ENCODE peak calls at places on chromosomes 3 and 15, in six cellular contexts. M is AG10803; D is M059J; A is AG08396; L is HuH-7.5; R is stimulated activated naive CD8-positive, alpha-beta T cell treated with anti-CD3 and anti-CD28 coated beads, Interleukin-15, Interleukin-2, amounts not matched to agents 100 U/mL and 50 U/mL, for 24 hours. S is an unnamed sample.

GRCh38 chr3:146550743-146551510 is 6.5 kb upstream of the PLSCR1 start:
- DNase-seq in M (peak; percentile 80), D (peak; percentile 92), A (peak; percentile 69), L (no peak), R (no peak), S (no peak)

GRCh38 chr3:72836409-72836808 is 11.8 kb downstream of the SHQ1 start:
- DNase-seq in M (no peak), D (no peak), A (no peak), L (no peak), R (no peak), S (no peak)

GRCh38 chr3:49703443-49703927 is 14.1 kb downstream of the RNF123 start:
- DNase-seq in M (peak; percentile 63), D (peak; percentile 60), A (peak; percentile 91), L (peak; percentile 88), R (peak; percentile 66), S (peak; percentile 71)

GRCh38 chr3:10981961-10982360 is 10.6 kb upstream of the SLC6A1 start:
- DNase-seq in M (peak; percentile 49), D (peak; percentile 50), A (no peak), L (no peak), R (no peak), S (no peak)

GRCh38 chr15:88647362-88648105 is 8.7 kb downstream of the ISG20 start:
- DNase-seq in M (no peak), D (no peak), A (no peak), L (no peak), R (peak; percentile 11), S (no peak)

GRCh38 chr3:170657312-170657711 is 71.4 kb upstream of the SLC7A14 start:
- DNase-seq in M (no peak), D (no peak), A (no peak), L (no peak), R (no peak), S (no peak)

GRCh38 chr3:43005253-43005652 is 26.1 kb downstream of the GASK1A start:
- DNase-seq in M (no peak), D (peak; percentile 23), A (no peak), L (no peak), R (no peak), S (no peak)

GRCh38 chr15:68885070-68885469 is 45.3 kb upstream of the SPESP1 start:
- DNase-seq in M (peak; percentile 69), D (peak; percentile 15), A (peak; percentile 11), L (no peak), R (no peak), S (no peak)

S was measured in endothelial cell.